ENCODE peak calls at places on chromosomes 16 and 17, in four cellular contexts. E is CD8-positive, alpha-beta T cell; A is stimulated activated CD4-positive, alpha-beta T cell treated with anti-CD3 and anti-CD28 coated beads, Interleukin-4, amount 100 ng/mL, for 1 hour; Z is activated naive CD4-positive, alpha-beta T cell. G is an unnamed sample.
A peak's percentile ranks its signal among the peaks of the same experiment; 100 is the strongest.

GRCh38 chr17:78789149-78789662 is 7.1 kb upstream of the CYTH1 start:
- DNase-seq in E (no peak), Z (no peak), A (no peak), G (no peak)

GRCh38 chr17:6677158-6677831 is 25.7 kb downstream of the C17orf100 start:
- DNase-seq in A (no peak), Z (no peak), E (no peak), G (no peak)

GRCh38 chr16:70529051-70529777 is 5.6 kb downstream of the SF3B3 start:
- DNase-seq in E (no peak), Z (no peak), A (no peak), G (no peak)

GRCh38 chr16:57525761-57526160 is 10.6 kb downstream of the CCDC102A start:
- DNase-seq in E (no peak), Z (no peak), A (no peak), G (no peak)

GRCh38 chr17:19744922-19745757 is 3.0 kb downstream of the ALDH3A1 start:
- DNase-seq in E (peak; percentile 79), A (peak; percentile 91), Z (peak; percentile 83), G (peak; percentile 76)

GRCh38 chr16:21685034-21685455 is 21.3 kb downstream of the OTOA start:
- DNase-seq in Z (no peak), A (no peak), E (no peak), G (no peak)

GRCh38 chr17:76139801-76140660 is 1.0 kb downstream of the FOXJ1 start:
- DNase-seq in A (peak; percentile 59), E (peak; percentile 47), Z (no peak), G (no peak)

GRCh38 chr17:14060706-14061105 is 8.6 kb upstream of the COX10 start:
- DNase-seq in E (no peak), Z (no peak), A (no peak), G (no peak)

GRCh38 chr17:45266372-45266926 is 4.6 kb upstream of the SPATA32 start:
- DNase-seq in A (no peak), Z (no peak), E (no peak), G (no peak)

GRCh38 chr16:30829130-30830071 is 42.4 kb upstream of the ZNF629 start:
- DNase-seq in A (no peak), Z (no peak), E (no peak), G (no peak)

GRCh38 chr17:37543527-37544122 is 53.9 kb downstream of the DUSP14 start:
- DNase-seq in A (no peak), E (no peak), Z (no peak), G (no peak)

GRCh38 chr16:85169333-85170065 is 57.2 kb upstream of the CIBAR2 start:
- DNase-seq in A (no peak), E (no peak), Z (no peak), G (no peak)

GRCh38 chr17:19290047-19290705 is 53.0 kb downstream of the EPN2 start:
- DNase-seq in Z (no peak), A (no peak), E (no peak), G (no peak)

GRCh38 chr17:65053354-65053881 is 3.1 kb downstream of the GNA13 start:
- DNase-seq in E (no peak), Z (no peak), A (no peak), G (no peak)

GRCh38 chr16:54446639-54447038 is 160.1 kb upstream of the IRX3 start:
- DNase-seq in A (no peak), Z (no peak), E (no peak), G (no peak)

GRCh38 chr16:3607161-3607560 is 4.2 kb downstream of the SLX4 start:
- DNase-seq in Z (no peak), E (no peak), A (no peak), G (no peak)

GRCh38 chr17:4594406-4595349 is 10.3 kb downstream of the SMTNL2 start:
- DNase-seq in Z (no peak), A (peak; percentile 50), E (peak; percentile 12), G (no peak)

GRCh38 chr17:59561042-59561441 is 4.4 kb upstream of the DHX40 start:
- DNase-seq in Z (no peak), E (no peak), A (no peak), G (no peak)

GRCh38 chr16:9141813-9142212 is 50.4 kb downstream of the HAPSTR1 start:
- DNase-seq in Z (no peak), A (no peak), E (no peak), G (no peak)

GRCh38 chr16:57367111-57367752 is 5.1 kb upstream of the CX3CL1 start:
- DNase-seq in A (no peak), E (no peak), Z (no peak), G (no peak)

GRCh38 chr17:81667754-81668153 is 1.2 kb downstream of the CCDC137 start:
- DNase-seq in E (no peak), Z (no peak), A (no peak), G (no peak)

GRCh38 chr17:3683054-3683511 is 12.9 kb downstream of the P2RX5 start:
- DNase-seq in E (peak; percentile 52), A (peak; percentile 56), Z (no peak), G (peak; percentile 41)

GRCh38 chr17:4209611-4210010 is 54.2 kb downstream of the ANKFY1 start:
- DNase-seq in E (no peak), A (no peak), Z (no peak), G (no peak)

GRCh38 chr16:60031751-60032150 is 1297.6 kb upstream of the GOT2 start:
- DNase-seq in Z (no peak), E (no peak), A (no peak), G (no peak)